ENCODE peak calls at places on chromosome 1, in nine cellular contexts. Y is Jurkat, Clone E6-1; U is RWPE2; R is M059J; T is naive thymus-derived CD4-positive, alpha-beta T cell; B is astrocyte of the spinal cord; P is HTR-8/SVneo; L is activated T-cell treated with anti-CD3 and anti-CD28 coated beads, Interleukin-2, amount 50 U/mL, for 72 hours; F is effector CD4-positive, alpha-beta T cell. I is an unnamed sample.

GRCh38 chr1:150267896-150268295 is 920 bp downstream of the APH1A start:
- DNase-seq in L (no peak), R (no peak), F (no peak), T (no peak), Y (no peak), U (no peak), P (no peak), B (no peak), I (no peak)

GRCh38 chr1:79959635-79960034 is 953.1 kb upstream of the ADGRL4 start:
- DNase-seq in F (no peak), R (no peak), P (no peak), U (no peak), B (no peak), Y (no peak), T (no peak), L (no peak), I (no peak)

GRCh38 chr1:247923941-247924340 is 748 bp upstream of the OR2AJ1 start:
- DNase-seq in T (no peak), Y (no peak), B (no peak), U (no peak), F (no peak), P (no peak), R (no peak), L (no peak), I (no peak)

GRCh38 chr1:25889470-25889869 is 14.0 kb upstream of the PAQR7 start:
- DNase-seq in F (no peak), U (no peak), Y (no peak), P (peak), B (no peak), L (no peak), T (no peak), R (no peak), I (no peak)

GRCh38 chr1:246785536-246786111 is 61.4 kb downstream of the SCCPDH start:
- DNase-seq in F (no peak), L (no peak), B (no peak), U (no peak), P (no peak), T (no peak), R (peak), Y (no peak), I (peak)

GRCh38 chr1:182575540-182576149 is 13.4 kb downstream of the RNASEL start:
- DNase-seq in T (no peak), U (no peak), F (no peak), Y (no peak), R (peak), P (peak), B (peak), L (no peak), I (peak)

GRCh38 chr1:166026561-166026960 is 140.2 kb downstream of the FAM78B start:
- DNase-seq in F (no peak), R (no peak), L (no peak), Y (peak), B (no peak), P (no peak), T (no peak), U (no peak), I (no peak)

GRCh38 chr1:1337793-1338147 is 6.7 kb downstream of the TAS1R3 start:
- DNase-seq in R (no peak), L (peak), B (no peak), Y (no peak), T (peak), F (no peak), U (no peak), P (no peak), I (no peak)

I was measured in Daoy.